ENCODE peak calls at places on chromosomes 3 and 15, in nine cellular contexts. Q is left ventricle myocardium inferior; U is epithelial cell of esophagus; E is RPMI8226; F is nephron progenitor cell; Z is coronary artery; W is MM.1S; B is A673; H is naive thymus-derived CD4-positive, alpha-beta T cell. T is an unnamed sample.
A peak's percentile ranks its signal among the peaks of the same experiment; 100 is the strongest.

GRCh38 chr3:8868996-8869395 is 94.3 kb downstream of the RAD18 start:
- DNase-seq in E (no peak), H (no peak), U (no peak), Q (no peak), W (no peak), B (no peak), Z (no peak), F (no peak), T (no peak)

GRCh38 chr3:16410659-16411058 is 102.8 kb downstream of the RFTN1 start:
- DNase-seq in Q (no peak), E (no peak), Z (no peak), W (no peak), H (no peak), F (no peak), B (no peak), U (no peak), T (peak; percentile 43)

GRCh38 chr15:65412556-65412955 is 10.2 kb downstream of the IGDCC4 start:
- DNase-seq in Q (no peak), Z (no peak), F (no peak), B (no peak), E (no peak), W (no peak), U (no peak), H (no peak), T (no peak)

GRCh38 chr3:129988429-129988828 is 13.9 kb downstream of the TRH start:
- DNase-seq in Z (no peak), F (no peak), E (no peak), U (no peak), Q (no peak), B (no peak), H (no peak), W (no peak), T (no peak)

GRCh38 chr3:132378846-132379245 is 38.5 kb upstream of the DNAJC13 start:
- DNase-seq in B (no peak), W (no peak), Q (no peak), U (no peak), Z (no peak), H (no peak), F (no peak), E (no peak), T (no peak)

GRCh38 chr3:159266779-159267178 is 464.9 kb downstream of the MFSD1 start:
- DNase-seq in F (peak; percentile 65), H (no peak), E (peak; percentile 59), U (peak; percentile 72), Q (no peak), W (peak; percentile 46), Z (no peak), B (peak; percentile 63), T (peak; percentile 85)

GRCh38 chr15:40093224-40093842 is 15.3 kb downstream of the BMF start:
- DNase-seq in H (no peak), F (no peak), Q (no peak), E (no peak), W (no peak), U (peak; percentile 76), B (no peak), Z (no peak), T (no peak)

GRCh38 chr3:144501419-144501818 is 529.8 kb downstream of the DIPK2A start:
- DNase-seq in H (no peak), Z (no peak), W (no peak), U (no peak), E (no peak), B (peak; percentile 54), F (no peak), Q (no peak), T (no peak)

GRCh38 chr15:62165793-62166380 is 802 bp upstream of the C2CD4B start:
- DNase-seq in F (no peak), W (no peak), Q (no peak), E (no peak), H (no peak), U (no peak), Z (no peak), B (peak; percentile 62), T (no peak)

GRCh38 chr3:135231646-135232625 is 436.9 kb downstream of the EPHB1 start:
- DNase-seq in E (no peak), Z (no peak), B (no peak), W (no peak), Q (no peak), U (no peak), H (no peak), F (no peak), T (no peak)

GRCh38 chr3:115086379-115086778 is 60.7 kb downstream of the ZBTB20 start:
- DNase-seq in Q (no peak), U (no peak), E (no peak), H (no peak), W (no peak), Z (no peak), B (no peak), F (no peak), T (no peak)

GRCh38 chr15:39413558-39413957 is 167.3 kb upstream of the THBS1 start:
- DNase-seq in W (peak; percentile 21), Z (no peak), F (no peak), U (peak; percentile 57), Q (no peak), H (no peak), B (no peak), E (no peak), T (no peak)

GRCh38 chr3:45124379-45124778 is 21.8 kb downstream of the CDCP1 start:
- DNase-seq in B (no peak), Z (no peak), Q (no peak), H (no peak), E (no peak), U (peak; percentile 75), W (no peak), F (no peak), T (no peak)

GRCh38 chr3:43132883-43133743 is 27.2 kb upstream of the POMGNT2 start:
- DNase-seq in E (no peak), W (no peak), F (no peak), B (no peak), H (no peak), Q (no peak), U (no peak), Z (no peak), T (no peak)

GRCh38 chr3:120615863-120616599 is 19.9 kb downstream of the NDUFB4 start:
- DNase-seq in Z (no peak), F (no peak), B (peak; percentile 88), E (no peak), H (no peak), W (no peak), U (peak; percentile 19), Q (peak; percentile 40), T (no peak)